ENCODE peak calls at places on chromosome 15, in four cellular contexts. One of them, this sample, is unnamed.

GRCh38 chr15:100123611-100124010 is 218.2 kb downstream of the ADAMTS17 start:
- DNase-seq in HepG2: no peak
- DNase-seq in K562: no peak
- DNase-seq in GM12878: no peak
- DNase-seq in this sample: no peak

GRCh38 chr15:27906802-27907201 is 192.3 kb downstream of the OCA2 start:
- DNase-seq in K562: no peak
- DNase-seq in GM12878: no peak
- DNase-seq in HepG2: no peak
- DNase-seq in this sample: no peak

GRCh38 chr15:64224508-64224907 is 61.7 kb upstream of the PPIB start:
- DNase-seq in K562: no peak
- DNase-seq in HepG2: peak
- DNase-seq in GM12878: no peak
- DNase-seq in this sample: no peak

GRCh38 chr15:38530113-38530512 is 34.5 kb downstream of the RASGRP1 start:
- DNase-seq in GM12878: peak
- DNase-seq in K562: no peak
- DNase-seq in HepG2: no peak
- DNase-seq in this sample: no peak

GRCh38 chr15:62816342-62817059 is 226.0 kb upstream of the TPM1 start:
- DNase-seq in K562: no peak
- DNase-seq in HepG2: no peak
- DNase-seq in GM12878: no peak
- DNase-seq in this sample: no peak

GRCh38 chr15:90154861-90155626 is 46.1 kb upstream of the SEMA4B start:
- DNase-seq in K562: peak
- DNase-seq in HepG2: peak
- DNase-seq in GM12878: no peak
- DNase-seq in this sample: no peak

GRCh38 chr15:65653781-65654521 is 32.2 kb downstream of the SLC24A1 start:
- DNase-seq in HepG2: no peak
- DNase-seq in GM12878: no peak
- DNase-seq in K562: no peak
- DNase-seq in this sample: no peak

GRCh38 chr15:83926116-83926515 is 272.2 kb downstream of the ADAMTSL3 start:
- DNase-seq in HepG2: no peak
- DNase-seq in K562: no peak
- DNase-seq in GM12878: no peak
- DNase-seq in this sample: no peak

GRCh38 chr15:90425726-90426346 is 37.8 kb downstream of the IQGAP1 start:
- DNase-seq in HepG2: no peak
- DNase-seq in GM12878: no peak
- DNase-seq in K562: no peak
- DNase-seq in this sample: no peak

GRCh38 chr15:47661661-47662180 is 55.6 kb upstream of the SEMA6D start:
- DNase-seq in K562: no peak
- DNase-seq in HepG2: no peak
- DNase-seq in GM12878: no peak
- DNase-seq in this sample: no peak

GRCh38 chr15:90988249-90988648 is 6.1 kb downstream of the PRC1 start:
- DNase-seq in K562: no peak
- DNase-seq in HepG2: no peak
- DNase-seq in GM12878: no peak
- DNase-seq in this sample: no peak

GRCh38 chr15:82900511-82900910 is 52.0 kb downstream of the HOMER2 start:
- DNase-seq in HepG2: no peak
- DNase-seq in GM12878: no peak
- DNase-seq in K562: no peak
- DNase-seq in this sample: no peak

GRCh38 chr15:38029741-38030140 is 95.3 kb downstream of the TMCO5A start:
- DNase-seq in K562: no peak
- DNase-seq in GM12878: no peak
- DNase-seq in HepG2: no peak
- DNase-seq in this sample: no peak

GRCh38 chr15:39266882-39267281 is 314.0 kb upstream of the THBS1 start:
- DNase-seq in GM12878: no peak
- DNase-seq in K562: no peak
- DNase-seq in HepG2: no peak
- DNase-seq in this sample: no peak

GRCh38 chr15:63238796-63239195 is 38.6 kb upstream of the APH1B start:
- DNase-seq in K562: no peak
- DNase-seq in HepG2: no peak
- DNase-seq in GM12878: peak
- DNase-seq in this sample: no peak

GRCh38 chr15:63181658-63182057 is 7.7 kb upstream of the RAB8B start:
- DNase-seq in K562: no peak
- DNase-seq in HepG2: no peak
- DNase-seq in GM12878: no peak
- DNase-seq in this sample: no peak

GRCh38 chr15:37058316-37058985 is 41.9 kb downstream of the MEIS2 start:
- DNase-seq in K562: no peak
- DNase-seq in GM12878: no peak
- DNase-seq in HepG2: peak
- DNase-seq in this sample: no peak

GRCh38 chr15:98515186-98515585 is 133.2 kb upstream of the IGF1R start:
- DNase-seq in K562: no peak
- DNase-seq in HepG2: no peak
- DNase-seq in GM12878: no peak
- DNase-seq in this sample: no peak

GRCh38 chr15:57607570-57608000 is 15.9 kb downstream of the MYZAP start:
- DNase-seq in K562: no peak
- DNase-seq in GM12878: no peak
- DNase-seq in HepG2: peak
- DNase-seq in this sample: no peak

GRCh38 chr15:95742836-95743235 is 587.7 kb upstream of the NR2F2 start:
- DNase-seq in K562: no peak
- DNase-seq in GM12878: no peak
- DNase-seq in HepG2: no peak
- DNase-seq in this sample: no peak

GRCh38 chr15:72155635-72156616 is 37.7 kb downstream of the SENP8 start:
- DNase-seq in HepG2: peak
- DNase-seq in GM12878: peak
- DNase-seq in K562: peak
- DNase-seq in this sample: peak
- TF ChIP-seq TCF7 in HepG2: no peak
- TF ChIP-seq TCF7 in GM12878: no peak
- TF ChIP-seq TCF7 in K562: no peak
- TF ChIP-seq TCF7 in this sample: no peak

GRCh38 chr15:40306371-40306770 is 1.4 kb downstream of the PLCB2 start:
- DNase-seq in K562: no peak
- DNase-seq in HepG2: no peak
- DNase-seq in GM12878: no peak
- DNase-seq in this sample: no peak

GRCh38 chr15:40308844-40309189 is 1.1 kb upstream of the PLCB2 start:
- DNase-seq in GM12878: no peak
- DNase-seq in K562: peak
- DNase-seq in HepG2: no peak
- DNase-seq in this sample: no peak

GRCh38 chr15:40306908-40307307 is 827 bp downstream of the PLCB2 start:
- DNase-seq in GM12878: no peak
- DNase-seq in HepG2: no peak
- DNase-seq in K562: no peak
- DNase-seq in this sample: no peak

GRCh38 chr15:40309344-40309862 is 1.7 kb upstream of the PLCB2 start:
- DNase-seq in GM12878: no peak
- DNase-seq in HepG2: no peak
- DNase-seq in K562: no peak
- DNase-seq in this sample: no peak

GRCh38 chr15:40307421-40308165 is at the start of gene PLCB2:
- DNase-seq in GM12878: peak
- DNase-seq in HepG2: peak
- DNase-seq in K562: peak
- DNase-seq in this sample: peak
- TF ChIP-seq CBFB in GM12878: no peak
- TF ChIP-seq CBFB in HepG2: no peak
- TF ChIP-seq CBFB in K562: no peak
- TF ChIP-seq CBFB in this sample: no peak

GRCh38 chr15:67179411-67179995 is 75.0 kb downstream of the AAGAB start:
- DNase-seq in GM12878: no peak
- DNase-seq in HepG2: no peak
- DNase-seq in K562: no peak
- DNase-seq in this sample: no peak
- TF ChIP-seq ATF2 in GM12878: no peak
- TF ChIP-seq ATF2 in HepG2: no peak
- TF ChIP-seq ATF2 in K562: no peak
- TF ChIP-seq ATF2 in this sample: no peak

GRCh38 chr15:74040115-74040850 is 42.1 kb downstream of the GOLGA6A start:
- DNase-seq in K562: peak
- DNase-seq in HepG2: no peak
- DNase-seq in GM12878: no peak
- DNase-seq in this sample: no peak

GRCh38 chr15:74037171-74038117 is 42.9 kb downstream of the PML start:
- DNase-seq in GM12878: no peak
- DNase-seq in HepG2: no peak
- DNase-seq in K562: no peak
- DNase-seq in this sample: no peak

GRCh38 chr15:74039656-74040010 is 42.7 kb downstream of the GOLGA6A start:
- DNase-seq in HepG2: no peak
- DNase-seq in K562: no peak
- DNase-seq in GM12878: no peak
- DNase-seq in this sample: no peak

GRCh38 chr15:74041311-74041756 is 41.0 kb downstream of the GOLGA6A start:
- DNase-seq in K562: no peak
- DNase-seq in GM12878: no peak
- DNase-seq in HepG2: no peak
- DNase-seq in this sample: no peak

DNA sequence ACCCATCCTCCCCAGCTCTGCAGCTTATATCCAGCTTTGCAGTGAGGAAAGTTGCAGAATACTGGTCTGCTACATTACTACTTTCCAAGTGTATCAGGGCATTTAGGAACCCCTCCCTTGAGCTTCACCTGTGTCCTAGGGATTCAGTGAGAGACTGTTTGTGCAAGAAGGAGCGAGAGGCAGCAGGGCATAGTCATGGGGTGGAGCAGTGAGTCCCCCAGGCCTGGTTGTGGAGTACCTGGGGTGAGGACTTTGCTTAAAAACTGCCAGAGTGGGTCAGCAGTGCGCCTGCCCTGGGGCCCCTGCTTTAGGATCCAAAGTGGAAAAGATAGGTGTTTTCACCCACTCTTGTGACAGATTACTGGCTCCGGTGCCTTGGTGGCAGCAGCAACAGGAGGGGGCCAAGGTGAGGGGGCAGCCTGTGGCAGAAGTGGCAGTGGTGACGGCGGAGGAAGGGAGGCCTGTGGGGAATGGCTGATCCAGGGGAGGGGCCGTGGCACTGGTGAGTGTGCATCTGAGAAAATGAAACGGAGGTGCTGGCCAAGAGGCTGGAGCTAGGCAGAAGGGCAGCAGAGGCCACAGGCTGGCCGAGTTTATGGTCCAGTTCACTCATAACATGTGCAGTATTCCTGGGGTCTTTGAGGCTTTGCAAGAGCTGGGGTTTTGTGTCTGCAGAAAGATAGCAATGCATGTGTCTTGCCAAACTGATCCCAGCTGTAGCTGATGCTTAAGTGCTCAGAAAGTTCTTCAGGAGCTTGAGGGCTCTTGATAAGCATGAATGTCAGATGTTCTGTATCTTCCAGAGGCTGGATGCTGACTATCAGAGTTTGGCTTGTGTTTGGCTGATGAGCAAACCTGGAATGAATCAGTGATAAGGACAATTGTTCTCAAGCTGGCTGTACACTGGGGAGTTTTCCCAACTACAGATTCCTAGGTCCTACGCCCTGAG is 43.4 kb downstream of the GOLGA6A start:
- DNase-seq in GM12878: no peak
- DNase-seq in K562: peak
- DNase-seq in HepG2: no peak
- DNase-seq in this sample: no peak
- TF ChIP-seq TCF7 in GM12878: no peak
- TF ChIP-seq TCF7 in K562: no peak
- TF ChIP-seq TCF7 in HepG2: no peak
- TF ChIP-seq TCF7 in this sample: no peak

GRCh38 chr15:58793862-58794261 is 22.8 kb downstream of the MINDY2 start:
- DNase-seq in GM12878: no peak
- DNase-seq in K562: no peak
- DNase-seq in HepG2: peak
- DNase-seq in this sample: no peak
- TF ChIP-seq CBFB in GM12878: no peak
- TF ChIP-seq CBFB in K562: no peak
- TF ChIP-seq CBFB in HepG2: no peak
- TF ChIP-seq CBFB in this sample: no peak

GRCh38 chr15:78061963-78062427 is 15.5 kb downstream of the TBC1D2B start:
- DNase-seq in K562: no peak
- DNase-seq in GM12878: no peak
- DNase-seq in HepG2: no peak
- DNase-seq in this sample: peak

GRCh38 chr15:78065284-78065872 is 12.1 kb downstream of the TBC1D2B start:
- DNase-seq in HepG2: peak
- DNase-seq in K562: no peak
- DNase-seq in GM12878: no peak
- DNase-seq in this sample: peak

GRCh38 chr15:78064544-78064943 is 13.0 kb downstream of the TBC1D2B start:
- DNase-seq in GM12878: no peak
- DNase-seq in K562: no peak
- DNase-seq in HepG2: no peak
- DNase-seq in this sample: no peak

GRCh38 chr15:78065973-78066946 is 11.3 kb downstream of the TBC1D2B start:
- DNase-seq in HepG2: no peak
- DNase-seq in GM12878: peak
- DNase-seq in K562: no peak
- DNase-seq in this sample: peak

GRCh38 chr15:78063966-78064365 is 13.5 kb downstream of the TBC1D2B start:
- DNase-seq in K562: no peak
- DNase-seq in GM12878: no peak
- DNase-seq in HepG2: no peak
- DNase-seq in this sample: no peak
- TF ChIP-seq ATF2 in K562: no peak
- TF ChIP-seq ATF2 in GM12878: no peak
- TF ChIP-seq ATF2 in HepG2: no peak
- TF ChIP-seq ATF2 in this sample: no peak

GRCh38 chr15:55741592-55742497 is 1.1 kb downstream of the PRTG start:
- DNase-seq in HepG2: peak
- DNase-seq in K562: no peak
- DNase-seq in GM12878: no peak
- DNase-seq in this sample: peak
- TF ChIP-seq TCF7 in HepG2: no peak
- TF ChIP-seq TCF7 in K562: no peak
- TF ChIP-seq TCF7 in GM12878: no peak
- TF ChIP-seq TCF7 in this sample: no peak

DNA sequence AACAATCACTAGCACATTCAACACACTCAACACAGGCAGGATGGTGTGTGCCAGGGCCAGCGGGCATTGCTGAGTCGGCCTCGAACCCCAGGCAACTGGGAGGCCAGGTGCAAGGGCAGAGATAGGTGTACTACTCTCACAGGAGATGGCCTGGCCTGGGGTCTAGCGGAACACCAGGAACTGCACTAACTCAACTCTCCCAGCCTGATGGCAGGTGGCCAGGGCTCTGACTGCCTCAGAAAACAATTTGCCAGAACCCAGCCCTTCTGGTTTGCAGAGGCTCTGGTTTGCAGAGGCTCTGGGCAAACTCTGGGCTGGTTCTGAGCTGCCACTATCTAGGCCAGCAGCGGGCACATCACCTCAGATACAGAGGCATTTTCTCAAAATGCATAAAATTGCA is 229.2 kb upstream of the CHRNA7 start:
- DNase-seq in K562: no peak
- DNase-seq in HepG2: no peak
- DNase-seq in GM12878: no peak
- DNase-seq in this sample: no peak
- TF ChIP-seq CBFB in K562: no peak
- TF ChIP-seq CBFB in HepG2: no peak
- TF ChIP-seq CBFB in GM12878: no peak
- TF ChIP-seq CBFB in this sample: no peak

GRCh38 chr15:29087521-29088285 is 181.9 kb downstream of the NSMCE3 start:
- DNase-seq in HepG2: no peak
- DNase-seq in GM12878: no peak
- DNase-seq in K562: no peak
- DNase-seq in this sample: no peak
- TF ChIP-seq ATF2 in HepG2: no peak
- TF ChIP-seq ATF2 in GM12878: no peak
- TF ChIP-seq ATF2 in K562: no peak
- TF ChIP-seq ATF2 in this sample: no peak